ENCODE peak calls at places on chromosomes 16 and 17, in four cellular contexts. I is pancreas, D is adrenal gland, H is GM12865. E is an unnamed sample.

GRCh38 chr16:81443688-81444447 is 740 bp upstream of the CMIP start:
- DNase-seq in I (peak; percentile 56), D (peak; percentile 54), H (no peak), E (no peak)

GRCh38 chr16:28264656-28265055 is 27.7 kb upstream of the SBK1 start:
- DNase-seq in I (no peak), D (no peak), H (no peak), E (no peak)

GRCh38 chr17:41529491-41529915 is 1.4 kb upstream of the KRT19 start:
- DNase-seq in I (no peak), D (no peak), H (no peak), E (no peak)

GRCh38 chr17:76080207-76080933 is 1.4 kb downstream of the ZACN start:
- DNase-seq in I (no peak), D (no peak), H (no peak), E (no peak)

GRCh38 chr17:75779987-75780889 is 4.4 kb upstream of the UNK start:
- DNase-seq in I (no peak), D (no peak), H (no peak), E (no peak)

GRCh38 chr16:5056347-5056746 is 9.4 kb downstream of the C16orf89 start:
- DNase-seq in I (no peak), D (no peak), H (peak; percentile 72), E (peak; percentile 69)

GRCh38 chr17:45973099-45973838 is 25.8 kb upstream of the STH start:
- DNase-seq in I (peak; percentile 31), D (no peak), H (no peak), E (no peak)

GRCh38 chr17:77036841-77037381 is 103.9 kb upstream of the SEC14L1 start:
- DNase-seq in I (no peak), D (no peak), H (peak; percentile 19), E (peak; percentile 42)

GRCh38 chr17:27293359-27293897 is 486 bp upstream of the WSB1 start:
- DNase-seq in I (peak; percentile 37), D (peak; percentile 52), H (peak; percentile 13), E (no peak)

GRCh38 chr17:45946841-45947256 is 52.2 kb upstream of the STH start:
- DNase-seq in I (no peak), D (no peak), H (no peak), E (no peak)

GRCh38 chr17:29240477-29240876 is 6.2 kb upstream of the CRYBA1 start:
- DNase-seq in I (no peak), D (no peak), H (no peak), E (no peak)

GRCh38 chr17:34024303-34025178 is 230.5 kb upstream of the CCL2 start:
- DNase-seq in I (no peak), D (no peak), H (no peak), E (no peak)

GRCh38 chr17:34025179-34025551 is 229.9 kb upstream of the CCL2 start:
- DNase-seq in I (no peak), D (no peak), H (peak; percentile 15), E (no peak)
- TF ChIP-seq CTCF in I (no peak), D (no peak), H (peak; percentile 1), E (no peak)

GRCh38 chr17:2937331-2938003 is 125.9 kb downstream of the OR1D5 start:
- DNase-seq in I (no peak), D (no peak), H (no peak), E (no peak)
- TF ChIP-seq CTCF in I (no peak), D (no peak), H (no peak), E (no peak)

GRCh38 chr16:85413713-85414663 is 199.1 kb upstream of the GSE1 start:
- DNase-seq in I (peak; percentile 5), D (no peak), H (no peak), E (no peak)

GRCh38 chr16:85418978-85419491 is 194.1 kb upstream of the GSE1 start:
- DNase-seq in I (peak; percentile 9), D (no peak), H (no peak), E (no peak)

GRCh38 chr16:85415196-85415988 is 197.7 kb upstream of the GSE1 start:
- DNase-seq in I (peak; percentile 19), D (no peak), H (no peak), E (no peak)

GRCh38 chr16:85417156-85417860 is 195.8 kb upstream of the GSE1 start:
- DNase-seq in I (peak; percentile 11), D (no peak), H (no peak), E (no peak)

DNA sequence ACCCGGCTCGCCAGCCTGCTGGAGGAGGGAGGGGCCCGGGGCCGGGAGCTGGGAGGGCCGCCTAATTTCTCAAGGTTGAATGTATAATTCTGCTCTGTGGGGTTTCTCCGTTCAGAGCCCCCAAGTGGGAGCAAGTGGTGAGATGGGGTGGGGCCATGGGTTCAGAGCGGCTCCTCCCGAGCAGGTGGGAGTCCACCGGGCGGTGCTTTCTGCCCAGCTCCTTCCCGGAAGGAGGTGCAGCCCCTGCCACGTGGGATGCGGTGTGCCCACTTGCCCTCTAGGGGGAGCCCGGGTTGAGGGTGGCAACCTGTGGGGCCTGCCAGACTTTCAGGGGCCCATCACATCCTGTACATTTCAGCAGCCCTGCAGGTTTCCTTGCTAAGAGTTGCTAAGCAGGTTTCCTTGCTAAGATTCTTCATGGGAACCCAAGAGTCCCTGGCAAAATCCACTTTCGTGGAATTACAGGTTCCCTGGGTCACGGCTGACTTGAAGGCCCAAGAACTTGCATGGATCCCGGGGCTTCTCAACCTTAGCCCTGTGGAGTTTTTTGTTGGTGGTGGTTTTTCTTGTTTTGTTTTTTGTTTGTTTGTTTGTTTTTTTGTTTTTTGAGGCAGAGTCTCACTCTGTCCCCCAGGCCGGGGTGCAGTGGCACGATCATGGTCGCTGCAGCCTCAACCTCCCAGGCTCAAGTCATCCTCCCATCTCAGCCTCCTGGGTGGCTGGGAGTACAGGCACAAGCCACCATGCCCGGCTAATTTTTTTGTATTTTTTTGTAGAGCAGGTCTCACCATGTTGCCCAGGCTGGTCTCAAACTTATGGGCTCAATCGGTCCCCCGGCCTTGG is 196.6 kb upstream of the GSE1 start:
- DNase-seq in I (peak; percentile 82), D (peak; percentile 71), H (peak; percentile 51), E (peak; percentile 78)
- TF ChIP-seq CTCF in I (peak; percentile 66), D (peak; percentile 54), H (peak; percentile 48), E (peak; percentile 53)

GRCh38 chr16:596736-597060 is 6.8 kb downstream of the RAB40C start:
- DNase-seq in I (no peak), D (no peak), H (no peak), E (no peak)

GRCh38 chr16:595942-596735 is 6.3 kb downstream of the RAB40C start:
- DNase-seq in I (peak; percentile 77), D (no peak), H (no peak), E (no peak)

GRCh38 chr16:595094-595528 is 5.2 kb downstream of the RAB40C start:
- DNase-seq in I (peak; percentile 29), D (no peak), H (no peak), E (no peak)

GRCh38 chr16:600781-601180 is 10.9 kb downstream of the RAB40C start:
- DNase-seq in I (no peak), D (no peak), H (no peak), E (no peak)

GRCh38 chr16:598823-599739 is 9.2 kb downstream of the RAB40C start:
- DNase-seq in I (no peak), D (no peak), H (no peak), E (no peak)
- TF ChIP-seq CTCF in I (no peak), D (no peak), H (no peak), E (no peak)

DNA sequence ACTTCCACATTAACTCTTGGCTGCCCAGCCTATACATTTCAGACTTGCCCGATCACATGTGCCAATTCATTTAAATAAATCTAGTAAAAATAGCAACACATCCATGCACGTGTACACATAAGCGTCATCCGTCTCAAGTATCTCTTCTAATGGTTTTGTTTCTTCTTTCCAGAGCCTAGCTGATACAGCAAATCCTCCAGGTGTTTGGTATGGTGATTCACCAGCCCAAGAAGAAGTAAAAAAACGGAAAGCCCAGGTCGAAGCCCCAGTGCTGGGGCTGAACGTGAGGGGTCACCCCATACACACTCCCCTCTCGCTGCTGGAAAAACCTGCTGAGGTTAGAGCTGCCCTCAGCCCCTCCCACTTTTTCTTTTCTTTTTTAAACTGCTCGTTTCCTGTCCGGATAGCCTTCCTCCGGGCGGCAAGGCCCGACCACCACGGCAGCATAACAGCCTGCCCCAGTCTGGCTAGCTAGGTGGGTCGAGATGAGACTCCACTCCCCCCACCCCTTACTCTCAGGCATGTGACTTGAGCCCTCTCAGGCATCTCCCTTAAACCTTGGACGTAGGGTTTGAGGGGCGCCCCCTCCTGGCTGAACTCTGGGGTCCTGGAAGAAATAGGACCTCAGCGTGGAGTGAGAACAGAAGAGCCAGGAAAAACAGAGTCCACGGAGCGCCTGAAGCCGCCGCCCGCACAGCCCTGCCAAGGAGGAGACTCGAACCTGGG is 13.9 kb upstream of the OR1F1 start:
- DNase-seq in I (no peak), D (no peak), H (peak; percentile 65), E (peak; percentile 59)
- TF ChIP-seq CTCF in I (no peak), D (no peak), H (peak; percentile 49), E (peak; percentile 38)

DNA sequence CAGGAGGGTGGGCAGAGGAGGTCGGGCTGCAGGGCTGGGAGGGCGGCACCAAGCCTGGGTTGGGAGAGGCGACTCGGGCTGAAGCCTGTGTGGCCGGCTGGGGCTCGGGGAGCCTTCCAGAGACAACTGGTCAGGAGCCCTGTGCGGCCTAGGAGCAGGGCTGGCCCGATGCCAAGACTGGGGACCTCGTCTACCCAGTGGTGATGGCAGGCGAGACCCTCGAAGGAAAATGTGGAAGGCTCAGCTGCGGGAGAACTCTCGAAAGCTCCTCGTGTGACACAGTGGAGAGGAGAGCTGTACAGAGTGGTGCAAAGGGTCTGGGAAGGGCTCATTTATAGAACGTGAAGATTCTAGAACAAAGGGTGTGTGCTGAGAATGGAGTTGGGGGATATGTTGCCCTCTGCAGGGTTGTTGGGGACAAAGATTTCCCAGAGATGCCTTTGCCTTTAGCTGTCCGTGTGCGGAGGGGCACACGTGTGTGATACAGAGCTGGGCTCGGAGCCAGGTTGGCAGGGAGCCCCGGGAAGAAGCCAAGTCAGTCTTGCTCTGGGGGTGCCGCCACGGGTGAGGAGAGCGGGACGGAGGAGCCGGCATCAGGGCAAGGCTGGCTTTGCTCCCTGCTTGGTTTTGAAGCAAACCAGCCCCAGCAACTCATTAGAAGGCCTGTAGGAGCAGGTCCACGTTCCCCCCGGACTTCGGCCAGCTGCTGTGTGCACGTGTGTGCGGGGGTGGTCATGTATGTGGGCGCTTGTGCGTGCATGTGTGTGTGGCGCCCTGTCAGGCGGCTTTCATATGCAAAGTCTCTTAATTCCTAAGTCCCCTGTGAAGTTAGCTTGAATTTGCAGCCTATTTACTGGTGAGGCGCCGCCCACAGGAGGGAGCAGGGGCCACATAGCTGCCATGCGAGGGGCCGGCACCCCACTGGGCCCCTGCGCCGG is 132.4 kb upstream of the CHMP6 start:
- DNase-seq in I (peak; percentile 65), D (peak; percentile 87), H (no peak), E (no peak)
- TF ChIP-seq CTCF in I (no peak), D (no peak), H (no peak), E (no peak)

DNA sequence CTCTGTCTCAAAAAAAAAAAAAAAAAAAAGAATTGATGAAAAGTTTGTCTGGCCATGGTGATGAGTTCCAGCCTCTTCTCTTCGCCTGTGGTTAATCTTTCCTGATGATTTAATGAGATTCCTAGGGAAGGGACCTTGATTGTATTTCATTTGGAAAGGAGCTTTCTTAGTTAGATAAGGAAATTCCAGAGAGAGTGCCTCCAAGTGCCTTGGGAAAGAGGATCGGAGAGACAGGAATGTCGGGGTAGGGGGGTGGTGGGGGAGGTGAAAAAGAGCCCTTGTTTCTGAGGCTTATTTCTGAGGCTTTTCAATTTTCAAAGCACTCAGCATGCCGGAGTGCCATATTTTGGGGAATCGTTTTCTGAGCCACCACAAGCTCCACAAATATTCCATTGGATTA is 93.2 kb upstream of the SIAH1 start:
- DNase-seq in I (no peak), D (no peak), H (no peak), E (no peak)
- TF ChIP-seq CTCF in I (no peak), D (no peak), H (no peak), E (no peak)

E was measured in GM10248.